ENCODE peak calls at places on chromosomes 5 and 9, in seven cellular contexts. B, I, C, V, H, M and N are unnamed samples.
A peak's percentile ranks its signal among the peaks of the same experiment; 100 is the strongest.

GRCh38 chr9:136204838-136205706 is at the start of gene LHX3:
- DNase-seq in B (no peak), I (peak; percentile 94), C (no peak), V (no peak), H (peak; percentile 15), M (no peak), N (no peak)

GRCh38 chr5:10524376-10525123 is 39.3 kb upstream of the ANKRD33B start:
- DNase-seq in B (peak; percentile 86), I (no peak), C (no peak), V (no peak), H (peak; percentile 95), M (no peak), N (no peak)

GRCh38 chr5:154753792-154754191 is 1.4 kb upstream of the LARP1 start:
- DNase-seq in B (peak; percentile 93), I (peak; percentile 21), C (no peak), V (peak; percentile 90), H (peak; percentile 37), M (peak; percentile 61), N (peak; percentile 43)

GRCh38 chr5:110354341-110354740 is 372.1 kb downstream of the TMEM232 start:
- DNase-seq in B (peak; percentile 19), I (no peak), C (no peak), V (no peak), H (no peak), M (no peak), N (no peak)

GRCh38 chr9:18743976-18744375 is 270.0 kb downstream of the ADAMTSL1 start:
- DNase-seq in B (peak; percentile 60), I (no peak), C (no peak), V (no peak), H (no peak), M (no peak), N (no peak)

GRCh38 chr9:29311221-29311620 is 1737.9 kb upstream of the C9orf72 start:
- DNase-seq in B (no peak), I (no peak), C (no peak), V (no peak), H (no peak), M (no peak), N (no peak)

GRCh38 chr9:112819635-112820496 is 69.3 kb downstream of the SNX30 start:
- DNase-seq in B (peak; percentile 71), I (peak; percentile 76), C (no peak), V (peak; percentile 61), H (peak; percentile 28), M (peak; percentile 39), N (peak; percentile 80)

GRCh38 chr9:21902112-21902511 is 92.1 kb downstream of the CDKN2A start:
- DNase-seq in B (no peak), I (no peak), C (no peak), V (no peak), H (no peak), M (no peak), N (no peak)

GRCh38 chr5:83378624-83379259 is 92.8 kb upstream of the VCAN start:
- DNase-seq in B (no peak), I (no peak), C (no peak), V (no peak), H (no peak), M (no peak), N (no peak)

GRCh38 chr5:14447958-14448881 is 133.4 kb upstream of the OTULINL start:
- DNase-seq in B (peak; percentile 49), I (no peak), C (no peak), V (no peak), H (peak; percentile 74), M (peak; percentile 29), N (no peak)
- H3K27ac ChIP-seq in B (peak overlapping the region; percentile 89), I (no peak overlapping the region), C (peak overlapping the region; percentile 39), V (peak overlapping the region; percentile 75), H (peak overlapping the region; percentile 98), M (peak overlapping the region; percentile 81), N (peak overlapping the region; percentile 58)

DNA sequence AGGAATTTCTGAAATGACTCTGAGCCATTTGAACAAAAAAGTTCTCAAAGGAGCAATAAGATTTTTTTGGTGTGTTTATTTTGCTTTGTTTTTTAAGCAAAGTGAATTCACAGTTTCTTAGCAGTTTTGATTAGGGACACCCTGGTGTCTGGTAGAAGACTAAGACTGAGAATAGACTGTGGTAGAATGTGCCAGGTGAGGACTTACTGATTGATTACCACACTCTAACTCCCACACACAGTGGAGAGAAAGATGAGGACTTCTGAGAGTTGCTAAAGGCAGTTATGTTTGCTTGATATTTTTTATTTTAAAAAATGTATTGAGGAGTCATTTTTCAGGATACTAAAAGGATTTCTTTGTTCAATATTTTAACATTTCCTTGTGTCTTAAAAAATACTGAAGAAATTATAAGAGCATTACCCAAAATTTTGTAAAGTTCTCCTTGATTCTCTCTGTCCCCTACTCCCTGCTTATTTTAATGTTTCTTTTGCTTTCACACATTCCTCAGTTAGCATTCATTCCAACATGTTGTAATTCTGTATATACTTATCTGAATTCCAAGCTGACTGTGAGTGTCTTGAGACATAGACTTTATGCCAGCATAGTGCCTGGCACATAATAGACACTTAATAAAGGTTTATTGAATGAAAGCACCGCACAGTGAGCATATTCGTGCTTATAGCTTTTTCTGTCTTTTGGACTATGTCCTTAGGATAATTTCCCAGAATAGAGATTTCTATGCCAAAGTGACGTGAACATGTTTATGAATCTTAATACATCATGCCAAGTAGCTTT is 174.9 kb downstream of the CD180 start:
- DNase-seq in B (peak; percentile 84), I (no peak), C (no peak), V (no peak), H (no peak), M (no peak), N (no peak)
- H3K27ac ChIP-seq in B (no peak overlapping the region), I (no peak overlapping the region), C (peak overlapping the region; percentile 20), V (no peak overlapping the region), H (no peak overlapping the region), M (no peak overlapping the region), N (no peak overlapping the region)

DNA sequence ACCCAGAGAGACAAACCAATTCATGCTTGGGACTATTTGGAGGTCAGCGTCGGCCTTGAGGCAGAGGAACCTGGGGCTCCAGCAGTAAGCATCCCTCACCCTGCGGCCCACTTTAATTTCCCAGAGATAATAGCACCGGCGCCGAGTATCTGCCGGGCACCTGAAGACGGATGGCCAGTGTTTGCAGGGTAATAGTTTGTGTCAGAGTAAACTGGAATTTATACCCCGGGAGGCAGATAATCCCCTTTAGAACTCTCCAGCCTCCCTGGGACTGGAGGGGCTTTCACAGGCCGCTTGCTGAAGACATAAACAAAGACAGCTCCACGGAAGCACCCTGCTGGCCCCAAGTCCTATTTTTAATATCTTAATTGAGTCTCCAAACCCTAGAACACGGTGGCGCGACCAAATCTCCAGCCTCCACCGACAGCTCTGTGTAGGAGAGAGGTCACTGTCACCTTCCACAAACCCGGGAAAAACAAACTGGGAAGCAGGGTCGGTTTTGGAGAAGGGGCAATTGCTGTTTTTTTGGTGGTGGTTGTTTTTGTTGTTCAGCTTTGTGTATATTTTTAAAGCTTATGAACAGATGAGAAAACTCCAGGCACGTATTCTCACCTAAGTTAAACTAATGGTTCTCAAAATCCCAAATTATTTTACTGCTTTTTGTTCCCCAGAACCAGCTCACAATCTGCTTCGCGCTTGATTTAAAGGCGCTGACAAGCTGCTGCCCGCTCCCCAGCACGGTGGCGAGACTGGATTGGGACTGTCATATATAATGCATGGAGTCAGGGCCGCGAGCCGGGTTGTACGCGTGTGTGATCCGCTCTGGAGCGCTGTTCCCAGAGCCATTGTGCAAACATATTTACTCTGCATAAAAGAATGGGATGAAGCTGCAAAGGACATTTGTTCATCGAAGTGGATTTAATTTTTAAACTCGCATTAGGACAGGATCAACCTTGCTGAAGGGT is 17.6 kb upstream of the FCN1 start:
- DNase-seq in B (no peak), I (peak; percentile 80), C (no peak), V (no peak), H (no peak), M (no peak), N (no peak)
- H3K27ac ChIP-seq in B (no peak overlapping the region), I (peak overlapping the region; percentile 23), C (no peak overlapping the region), V (no peak overlapping the region), H (no peak overlapping the region), M (no peak overlapping the region), N (no peak overlapping the region)

DNA sequence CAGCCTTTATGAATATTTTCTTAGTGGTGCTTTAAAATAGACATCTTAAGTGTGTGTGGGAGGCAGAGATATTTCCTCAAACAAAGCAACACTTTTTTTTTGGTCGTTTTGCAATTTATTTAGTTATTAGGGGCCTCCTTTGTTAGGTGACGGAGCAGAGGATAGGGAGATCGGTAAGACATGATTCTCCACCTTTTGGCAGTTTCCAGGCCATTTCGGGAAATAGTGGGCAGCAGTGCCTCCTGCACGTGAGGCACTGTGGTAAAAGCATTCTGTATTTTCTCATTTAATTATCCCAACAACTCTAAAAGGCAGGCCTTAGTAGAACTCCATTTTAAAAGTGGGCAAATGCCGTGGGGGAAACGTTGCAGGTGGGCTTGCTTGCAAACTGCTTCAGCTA is 1.9 kb downstream of the OCLN start:
- DNase-seq in B (no peak), I (no peak), C (no peak), V (no peak), H (no peak), M (no peak), N (no peak)
- H3K27ac ChIP-seq in B (no peak overlapping the region), I (no peak overlapping the region), C (peak overlapping the region; percentile 90), V (no peak overlapping the region), H (no peak overlapping the region), M (no peak overlapping the region), N (peak overlapping the region; percentile 79)

DNA sequence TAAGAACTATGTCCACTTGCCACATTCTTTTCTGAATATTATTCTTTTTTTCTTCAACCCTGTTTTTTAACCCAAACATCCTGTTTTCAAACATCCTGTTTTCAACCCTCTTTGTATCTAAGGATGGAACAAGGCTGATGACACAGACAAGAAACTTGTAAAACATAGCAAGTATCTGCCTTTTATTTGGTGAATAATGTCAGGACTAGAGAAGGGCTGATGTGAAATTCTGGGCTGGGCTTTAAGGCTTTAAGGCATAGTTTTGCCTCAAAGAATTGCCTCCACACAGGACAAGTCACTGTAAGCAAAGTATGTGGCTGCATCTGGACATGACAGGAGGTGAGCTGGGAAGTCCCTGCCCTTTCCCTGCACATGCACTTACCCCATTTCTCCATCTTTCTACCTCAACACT is 42.5 kb upstream of the RIC1 start:
- DNase-seq in B (peak; percentile 45), I (no peak), C (no peak), V (no peak), H (peak; percentile 41), M (no peak), N (no peak)
- H3K27ac ChIP-seq in B (peak overlapping the region; percentile 62), I (no peak overlapping the region), C (no peak overlapping the region), V (no peak overlapping the region), H (peak overlapping the region; percentile 85), M (no peak overlapping the region), N (no peak overlapping the region)

DNA sequence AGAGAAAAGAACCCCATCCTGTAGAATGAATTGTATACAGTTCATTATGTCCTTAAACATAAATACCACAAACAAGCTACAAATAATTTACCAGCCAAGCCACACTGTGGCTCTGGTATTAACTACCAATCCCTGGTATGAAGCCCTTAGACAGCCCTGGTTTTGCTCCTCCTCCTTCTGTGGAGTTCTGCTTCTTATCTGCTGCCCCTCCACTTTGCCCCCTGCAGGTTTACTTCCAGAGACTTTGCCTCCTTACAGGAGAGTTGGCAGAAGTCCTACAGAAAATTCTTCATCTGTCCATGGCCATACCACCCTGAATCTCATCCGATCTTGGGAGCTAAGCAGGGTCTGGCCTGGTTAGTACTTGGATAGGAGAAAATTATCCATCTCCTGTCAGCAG is 219.8 kb downstream of the ACTL7B start:
- DNase-seq in B (no peak), I (peak; percentile 23), C (no peak), V (no peak), H (no peak), M (no peak), N (no peak)
- H3K27ac ChIP-seq in B (no peak overlapping the region), I (peak overlapping the region; percentile 85), C (no peak overlapping the region), V (no peak overlapping the region), H (no peak overlapping the region), M (no peak overlapping the region), N (no peak overlapping the region)